ENCODE peak calls at places on chromosomes 3 and 15, in eight cellular contexts. M is lung, O is fibroblast of pulmonary artery, C is GM06990, D is H1, Y is GM12878, R is HepG2, G is choroid plexus epithelial cell. P is an unnamed sample.

GRCh38 chr15:79965836-79966630 is 5.0 kb downstream of the BCL2A1 start:
- DNase-seq in M (no peak), O (no peak), C (no peak), D (no peak), Y (no peak), R (peak), G (peak), P (no peak)

GRCh38 chr3:187946031-187946691 is 200.9 kb upstream of the BCL6 start:
- DNase-seq in M (no peak), O (peak), C (no peak), D (no peak), Y (no peak), R (peak), G (peak), P (no peak)

GRCh38 chr15:40137011-40137906 is 23.6 kb upstream of the BUB1B start:
- DNase-seq in M (no peak), O (no peak), C (no peak), D (no peak), Y (no peak), R (no peak), G (no peak), P (no peak)

GRCh38 chr3:16884084-16884747 is 539 bp upstream of the PLCL2 start:
- DNase-seq in M (no peak), O (peak), C (peak), D (peak), Y (no peak), R (no peak), G (peak), P (no peak)

GRCh38 chr3:41630708-41631107 is 331.2 kb downstream of the ULK4 start:
- DNase-seq in M (no peak), O (no peak), C (no peak), D (no peak), Y (no peak), R (peak), G (no peak), P (no peak)

GRCh38 chr3:108602249-108602934 is 12.9 kb downstream of the DZIP3 start:
- DNase-seq in M (no peak), O (no peak), C (no peak), D (no peak), Y (no peak), R (no peak), G (no peak), P (no peak)

GRCh38 chr3:193962986-193963683 is 172.8 kb upstream of the HES1 start:
- DNase-seq in M (no peak), O (no peak), C (no peak), D (peak), Y (no peak), R (no peak), G (no peak), P (no peak)

GRCh38 chr3:87359025-87359424 is 82.6 kb upstream of the POU1F1 start:
- DNase-seq in M (no peak), O (no peak), C (no peak), D (no peak), Y (no peak), R (no peak), G (no peak), P (no peak)

GRCh38 chr3:43733459-43734384 is 43.0 kb downstream of the ABHD5 start:
- DNase-seq in M (no peak), O (peak), C (no peak), D (no peak), Y (no peak), R (no peak), G (peak), P (peak)

GRCh38 chr15:100131321-100132224 is 210.2 kb downstream of the ADAMTS17 start:
- DNase-seq in M (no peak), O (peak), C (peak), D (no peak), Y (no peak), R (peak), G (peak), P (no peak)

GRCh38 chr3:153029350-153029749 is 132.7 kb upstream of the RAP2B start:
- DNase-seq in M (no peak), O (peak), C (no peak), D (no peak), Y (no peak), R (no peak), G (peak), P (no peak)

GRCh38 chr3:159082514-159082913 is 280.7 kb downstream of the MFSD1 start:
- DNase-seq in M (no peak), O (peak), C (no peak), D (no peak), Y (no peak), R (no peak), G (peak), P (no peak)

GRCh38 chr15:45116482-45117326 is 2.6 kb downstream of the DUOXA2 start:
- DNase-seq in M (no peak), O (no peak), C (no peak), D (peak), Y (no peak), R (no peak), G (no peak), P (no peak)
- H3K4me3 ChIP-seq in M (no peak), O (no peak), C (no peak), D (no peak), Y (no peak), R (no peak), G (no peak), P (no peak)

GRCh38 chr3:170483485-170484262 is 65.0 kb downstream of the CLDN11 start:
- DNase-seq in M (no peak), O (no peak), C (no peak), D (peak), Y (no peak), R (peak), G (no peak), P (no peak)
- TF ChIP-seq CTCF in M (no peak), O (peak), C (peak), D (peak), Y (peak), R (peak), G (peak), P (peak)

GRCh38 chr3:185341616-185342457 is 21.1 kb upstream of the MAP3K13 start:
- DNase-seq in M (no peak), O (no peak), C (no peak), D (no peak), Y (no peak), R (no peak), G (no peak), P (peak)
- H3K4me3 ChIP-seq in M (no peak), O (no peak), C (no peak), D (no peak), Y (no peak), R (no peak), G (no peak), P (no peak)

GRCh38 chr3:100006570-100007271 is 107.6 kb downstream of the FILIP1L start:
- DNase-seq in M (no peak), O (peak), C (no peak), D (no peak), Y (no peak), R (peak), G (peak), P (no peak)
- TF ChIP-seq CTCF in M (no peak), O (peak), C (no peak), D (no peak), Y (no peak), R (no peak), G (peak), P (peak)

DNA sequence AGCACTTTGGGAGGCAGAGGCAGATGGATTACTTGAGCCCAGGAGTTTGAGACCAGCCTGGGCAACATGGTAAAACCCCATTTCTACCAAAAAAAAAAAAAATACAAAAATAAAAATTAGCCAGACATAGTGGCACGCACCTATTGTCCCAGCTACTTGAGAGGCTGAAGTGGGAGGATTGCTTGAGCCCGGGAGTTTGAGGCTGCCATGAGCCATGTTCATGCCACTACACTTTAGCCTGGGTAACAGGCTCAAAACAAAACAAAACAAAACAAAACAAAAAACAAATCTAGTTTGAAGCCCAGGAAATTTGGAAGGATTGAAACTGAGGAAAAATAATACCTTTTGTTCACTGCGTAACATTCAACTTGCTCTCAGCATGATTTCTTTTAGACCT is 16.6 kb downstream of the TMOD3 start:
- DNase-seq in M (no peak), O (no peak), C (no peak), D (no peak), Y (no peak), R (no peak), G (no peak), P (no peak)
- H3K4me3 ChIP-seq in M (no peak), O (no peak), C (no peak), D (no peak), Y (no peak), R (no peak), G (no peak), P (no peak)

DNA sequence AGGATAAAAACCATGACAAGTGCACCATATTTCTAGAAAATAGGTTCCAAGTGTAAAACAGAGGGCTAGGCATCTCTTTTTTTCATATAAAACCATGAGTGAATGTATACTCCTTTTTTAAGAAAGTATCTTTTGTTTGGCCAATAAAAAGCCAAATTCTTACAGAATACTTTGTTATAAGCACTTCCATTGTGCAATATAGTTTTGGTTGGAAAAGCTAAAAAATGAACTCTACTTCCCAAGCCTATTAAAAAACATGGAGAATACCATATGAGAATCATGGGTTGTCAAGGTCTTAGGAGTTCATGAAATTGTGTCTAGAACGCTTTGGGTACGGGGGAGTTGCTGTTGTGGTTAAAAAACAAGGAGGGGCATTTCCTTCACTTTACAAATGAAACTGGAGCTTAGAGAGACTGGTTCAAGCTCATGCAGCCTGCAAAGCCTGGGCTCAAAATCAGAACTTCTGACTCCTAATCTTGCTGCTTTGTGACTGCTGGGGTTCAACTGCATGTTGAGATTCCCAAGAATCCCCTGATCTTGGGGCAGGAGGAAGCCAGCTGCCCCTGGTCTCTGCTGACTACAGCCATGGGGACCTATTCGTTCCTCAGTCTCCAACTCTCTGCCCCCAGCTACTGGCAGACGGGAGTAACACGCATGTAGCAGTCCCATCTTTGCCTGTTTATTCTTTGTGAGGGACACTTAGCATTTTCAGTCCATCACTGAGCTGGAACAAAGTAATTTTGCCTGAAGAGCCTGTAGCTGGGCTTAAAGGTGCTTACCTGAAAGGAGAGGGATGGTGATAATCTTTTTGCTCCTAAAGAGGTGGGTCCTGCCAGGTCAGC is 229.1 kb downstream of the CHST2 start:
- DNase-seq in M (no peak), O (no peak), C (peak), D (no peak), Y (no peak), R (no peak), G (no peak), P (no peak)
- TF ChIP-seq CTCF in M (no peak), O (peak), C (peak), D (peak), Y (peak), R (no peak), G (peak), P (peak)

GRCh38 chr15:70059476-70060213 is 38.1 kb downstream of the TLE3 start:
- DNase-seq in M (no peak), O (no peak), C (no peak), D (no peak), Y (no peak), R (no peak), G (no peak), P (no peak)

GRCh38 chr15:70060214-70061085 is 37.3 kb downstream of the TLE3 start:
- DNase-seq in M (no peak), O (no peak), C (no peak), D (no peak), Y (no peak), R (no peak), G (no peak), P (no peak)

GRCh38 chr15:70061696-70062270 is 35.9 kb downstream of the TLE3 start:
- DNase-seq in M (no peak), O (no peak), C (no peak), D (no peak), Y (no peak), R (no peak), G (no peak), P (no peak)

GRCh38 chr15:70062321-70062956 is 35.3 kb downstream of the TLE3 start:
- DNase-seq in M (peak), O (peak), C (no peak), D (no peak), Y (no peak), R (no peak), G (peak), P (peak)

DNA sequence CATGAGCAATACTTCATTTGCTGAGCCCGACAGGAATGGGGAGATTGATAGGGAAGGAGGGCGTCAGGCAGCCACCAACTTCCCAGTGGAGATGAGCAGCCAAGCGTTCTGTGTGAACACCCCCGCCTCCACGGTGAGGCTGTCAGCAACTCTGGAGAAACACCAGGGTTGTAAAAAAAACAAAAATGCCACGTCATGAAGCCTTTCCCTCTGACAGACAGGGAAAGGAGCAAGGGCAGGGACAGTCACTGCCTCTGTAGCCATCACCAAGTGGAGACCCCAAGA is 36.7 kb downstream of the TLE3 start:
- DNase-seq in M (no peak), O (peak), C (no peak), D (no peak), Y (no peak), R (no peak), G (peak), P (peak)
- H3K4me3 ChIP-seq in M (no peak), O (no peak), C (no peak), D (no peak), Y (no peak), R (no peak), G (no peak), P (no peak)

DNA sequence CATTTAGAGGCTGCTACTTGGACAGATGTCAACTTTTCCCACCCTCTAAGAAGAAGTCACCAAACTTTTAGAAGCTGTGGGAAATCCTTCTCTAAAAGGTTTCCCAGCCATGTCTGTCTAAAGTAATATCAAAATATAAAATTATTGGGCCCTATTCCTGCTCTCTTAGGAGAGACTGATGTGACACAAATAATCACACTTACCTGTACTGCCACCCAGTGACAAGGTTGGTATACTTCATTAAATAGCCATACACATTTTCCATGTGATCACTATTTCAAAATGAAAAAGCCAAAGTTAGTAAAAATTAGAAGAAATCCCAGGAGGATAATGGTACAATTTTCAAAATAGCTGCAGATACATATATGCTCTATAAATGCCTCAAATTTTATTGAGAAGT is 12.6 kb downstream of the OSBPL11 start:
- DNase-seq in M (no peak), O (peak), C (no peak), D (no peak), Y (no peak), R (peak), G (peak), P (no peak)
- TF ChIP-seq CTCF in M (no peak), O (peak), C (peak), D (no peak), Y (peak), R (peak), G (peak), P (peak)

P was measured in epithelial cell of proximal tubule.